ENCODE peak calls at places on chromosomes 1 and 21, in nine cellular contexts. G is ovary; T is pancreas; D is tibial nerve; Z is fibroblast of lung; V is lower lobe of right lung; O is CD8-positive, alpha-beta T cell; B is neural progenitor cell; X is sigmoid colon. J is an unnamed sample. For H3K36me3, the result is how much of the 10 kb centered on the place peaks cover.

GRCh38 chr1:150877220-150877516 is 769 bp upstream of the ARNT start:
- DNase-seq in G (no peak), T (no peak), D (no peak), Z (no peak), V (no peak), O (no peak), B (peak), X (no peak), J (no peak)

GRCh38 chr1:198620951-198621824 is 17.7 kb upstream of the PTPRC start:
- DNase-seq in G (no peak), T (no peak), D (no peak), Z (peak), V (peak), O (peak), B (no peak), X (no peak), J (no peak)

GRCh38 chr1:162899422-162900168 is 38.6 kb upstream of the CCDC190 start:
- DNase-seq in G (no peak), T (no peak), D (no peak), Z (peak), V (no peak), O (no peak), B (no peak), X (no peak), J (no peak)

GRCh38 chr21:22260274-22260673 is 1262.1 kb downstream of the NCAM2 start:
- DNase-seq in G (no peak), T (no peak), D (no peak), Z (no peak), V (no peak), O (no peak), B (no peak), X (no peak), J (no peak)

GRCh38 chr1:235074335-235075120 is 54.1 kb downstream of the TOMM20 start:
- DNase-seq in G (no peak), T (peak), D (no peak), Z (peak), V (peak), O (no peak), B (peak), X (peak), J (no peak)

GRCh38 chr1:23791434-23792047 is 596 bp downstream of the LYPLA2 start:
- DNase-seq in G (peak), T (peak), D (no peak), Z (peak), V (peak), O (peak), B (peak), X (peak), J (no peak)

GRCh38 chr1:1924849-1925248 is 5.8 kb upstream of the TMEM52 start:
- DNase-seq in G (no peak), T (peak), D (no peak), Z (no peak), V (no peak), O (no peak), B (no peak), X (no peak), J (no peak)

GRCh38 chr1:23561813-23562100 is 2.5 kb upstream of the ID3 start:
- DNase-seq in G (no peak), T (no peak), D (no peak), Z (peak), V (no peak), O (no peak), B (peak), X (no peak), J (no peak)

GRCh38 chr1:46812996-46813857 is 14.4 kb downstream of the CYP4B1 start:
- DNase-seq in G (no peak), T (no peak), D (no peak), Z (no peak), V (no peak), O (no peak), B (no peak), X (no peak), J (no peak)
- H3K4me3 ChIP-seq in G (no peak), T (no peak), D (no peak), Z (no peak), V (no peak), O (no peak), B (no peak), X (no peak), J (no peak)

DNA sequence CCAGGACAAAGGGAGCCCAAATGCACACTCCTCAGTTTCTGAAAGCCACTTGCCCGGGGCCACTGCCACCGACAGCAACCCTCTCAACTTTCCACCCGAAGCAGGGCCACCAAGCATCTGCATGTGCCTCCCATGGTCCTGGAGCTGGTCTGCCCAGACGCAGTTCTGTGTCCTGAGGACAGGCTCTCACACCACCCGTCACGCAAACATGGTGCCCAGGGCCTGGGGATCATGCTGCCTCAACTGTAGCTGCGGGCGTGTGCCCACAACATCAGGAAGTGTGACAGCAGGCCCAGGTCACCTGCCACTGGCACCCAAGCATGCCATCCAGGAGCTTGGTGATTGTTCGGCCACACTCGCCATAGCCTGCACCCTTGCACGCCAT is 14.4 kb downstream of the GBP1 start:
- DNase-seq in G (no peak), T (no peak), D (no peak), Z (no peak), V (peak), O (no peak), B (no peak), X (no peak), J (no peak)
- H3K36me3 ChIP-seq in G (under half), T (under half), D (half or more), Z (under half), V (under half), O (under half), B (under half), X (under half), J (under half)

GRCh38 chr21:35940074-35940927 is 120.0 kb downstream of the SETD4 start:
- DNase-seq in G (peak), T (no peak), D (peak), Z (peak), V (no peak), O (no peak), B (peak), X (peak), J (no peak)
- TF ChIP-seq CTCF in G (no peak), T (peak), D (peak), Z (peak), V (peak), O (no peak), B (peak), X (peak), J (peak)

GRCh38 chr1:53134042-53134485 is 8.4 kb downstream of the SLC1A7 start:
- DNase-seq in G (peak), T (no peak), D (no peak), Z (no peak), V (no peak), O (no peak), B (no peak), X (no peak), J (no peak)
- H3K4me3 ChIP-seq in G (no peak), T (no peak), D (no peak), Z (no peak), V (no peak), O (no peak), B (no peak), X (no peak), J (no peak)

GRCh38 chr1:229447809-229448252 is 13.9 kb upstream of the ACTA1 start:
- DNase-seq in G (no peak), T (no peak), D (no peak), Z (no peak), V (no peak), O (no peak), B (no peak), X (no peak), J (no peak)
- H3K36me3 ChIP-seq in G (under half), T (under half), D (half or more), Z (under half), V (half or more), O (under half), B (under half), X (under half), J (under half)

GRCh38 chr1:30087465-30087864 is 635.9 kb downstream of the MATN1 start:
- DNase-seq in G (no peak), T (no peak), D (no peak), Z (no peak), V (no peak), O (no peak), B (peak), X (no peak), J (no peak)
- TF ChIP-seq CTCF in G (no peak), T (no peak), D (no peak), Z (no peak), V (peak), O (no peak), B (peak), X (no peak), J (peak)

DNA sequence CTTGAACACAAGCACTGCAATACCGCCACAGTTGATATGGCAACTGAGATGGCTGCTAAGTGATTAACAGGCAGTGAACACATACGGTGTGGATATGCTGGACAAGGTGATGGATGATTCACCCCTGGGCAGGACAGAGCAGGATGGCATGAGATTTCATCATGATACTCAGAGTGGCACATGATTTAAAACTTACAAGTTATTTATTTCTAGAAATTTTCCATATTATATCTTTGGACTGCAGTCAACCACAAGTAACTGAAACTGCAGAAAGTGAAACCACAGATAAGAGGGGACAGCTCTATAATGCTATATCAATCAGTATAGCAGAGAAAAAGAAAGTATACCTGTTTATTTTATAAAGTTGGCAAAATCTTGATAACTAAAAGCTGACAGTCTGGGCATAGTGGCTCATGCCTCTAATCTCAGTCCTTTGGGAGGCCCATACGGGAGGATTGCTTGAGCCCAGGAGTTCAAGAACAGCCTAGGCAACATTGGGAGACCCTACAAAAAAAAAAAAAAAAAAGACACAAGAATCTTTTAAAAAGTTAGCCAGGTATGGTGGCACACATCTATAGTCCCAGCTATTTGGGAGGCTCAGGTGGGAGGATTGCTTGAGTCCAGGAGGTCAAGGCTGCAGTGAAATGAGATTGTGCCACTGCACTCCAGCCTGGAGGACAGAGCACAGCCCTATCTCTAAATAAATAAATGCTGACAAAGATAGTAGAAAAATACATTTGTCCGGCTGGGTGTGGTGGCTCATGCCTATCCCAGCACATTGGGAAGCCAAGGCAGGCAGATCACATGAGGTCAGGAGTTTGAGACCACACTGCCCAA is 48.1 kb downstream of the PHACTR4 start:
- DNase-seq in G (no peak), T (no peak), D (no peak), Z (peak), V (no peak), O (no peak), B (no peak), X (no peak), J (peak)
- H3K4me3 ChIP-seq in G (no peak), T (no peak), D (no peak), Z (no peak), V (no peak), O (no peak), B (no peak), X (no peak), J (no peak)

GRCh38 chr1:209854196-209854595 is 26.4 kb downstream of the UTP25 start:
- DNase-seq in G (no peak), T (no peak), D (no peak), Z (no peak), V (no peak), O (no peak), B (no peak), X (no peak), J (no peak)
- H3K36me3 ChIP-seq in G (under half), T (under half), D (half or more), Z (under half), V (half or more), O (under half), B (under half), X (under half), J (under half)

GRCh38 chr1:100349276-100349675 is 3.0 kb upstream of the CDC14A start:
- DNase-seq in G (no peak), T (no peak), D (no peak), Z (no peak), V (no peak), O (no peak), B (no peak), X (no peak), J (no peak)

GRCh38 chr1:100350787-100351094 is 1.6 kb upstream of the CDC14A start:
- DNase-seq in G (peak), T (no peak), D (no peak), Z (peak), V (no peak), O (no peak), B (no peak), X (no peak), J (no peak)

GRCh38 chr1:100352267-100353072 is at the start of gene CDC14A:
- DNase-seq in G (peak), T (peak), D (peak), Z (peak), V (peak), O (peak), B (peak), X (peak), J (peak)

GRCh38 chr1:100353073-100353801 is 931 bp downstream of the CDC14A start:
- DNase-seq in G (peak), T (peak), D (no peak), Z (peak), V (peak), O (peak), B (peak), X (no peak), J (no peak)

GRCh38 chr1:100351095-100351884 is 1.0 kb upstream of the CDC14A start:
- DNase-seq in G (peak), T (peak), D (peak), Z (peak), V (peak), O (peak), B (peak), X (peak), J (peak)
- TF ChIP-seq CTCF in G (no peak), T (no peak), D (no peak), Z (peak), V (peak), O (no peak), B (peak), X (no peak), J (peak)